ENCODE peak calls at places on chromosomes 6 and 20, in six cellular contexts. W is HepG2, J is A549, M is upper lobe of left lung, L is GM12878, Z is K562. H is an unnamed sample.

GRCh38 chr6:148822819-148823218 is 76.0 kb downstream of the UST start:
- ATAC-seq in W (no peak), L (no peak), Z (no peak), M (no peak), J (no peak), H (no peak)

GRCh38 chr20:47252879-47253307 is 103.6 kb downstream of the ZMYND8 start:
- ATAC-seq in M (no peak), L (no peak), Z (no peak), J (no peak), W (no peak), H (no peak)

GRCh38 chr20:1374246-1374645 is 18.6 kb downstream of the FKBP1A start:
- ATAC-seq in L (no peak), Z (no peak), M (no peak), J (peak; percentile 59), W (peak; percentile 23), H (peak; percentile 43)

GRCh38 chr6:63597142-63598000 is 25.1 kb downstream of the LOC128125822 start:
- ATAC-seq in W (peak; percentile 46), M (no peak), L (peak; percentile 17), J (peak; percentile 78), Z (peak; percentile 5), H (no peak)

GRCh38 chr20:50532231-50532630 is 22.0 kb downstream of the PTPN1 start:
- ATAC-seq in J (no peak), Z (no peak), M (no peak), W (no peak), L (no peak), H (no peak)

GRCh38 chr20:41654884-41655283 is 36.7 kb upstream of the CHD6 start:
- ATAC-seq in J (peak; percentile 58), L (peak; percentile 53), W (peak; percentile 87), M (no peak), Z (peak; percentile 85), H (no peak)

GRCh38 chr6:13526718-13527668 is 39.6 kb upstream of the GFOD1 start:
- ATAC-seq in Z (no peak), L (peak; percentile 91), J (no peak), W (peak; percentile 66), M (peak; percentile 77), H (peak; percentile 60)

GRCh38 chr20:49312661-49313060 is 34.8 kb upstream of the ZNFX1 start:
- ATAC-seq in J (no peak), M (no peak), W (peak; percentile 16), Z (no peak), L (no peak), H (no peak)

GRCh38 chr6:39884696-39885095 is 49.6 kb downstream of the MOCS1 start:
- ATAC-seq in J (no peak), W (no peak), M (no peak), L (no peak), Z (no peak), H (no peak)

GRCh38 chr6:142420822-142421221 is 119.0 kb downstream of the ADGRG6 start:
- ATAC-seq in Z (no peak), M (no peak), W (no peak), L (no peak), J (no peak), H (no peak)

GRCh38 chr6:11598687-11599086 is 61.1 kb downstream of the TMEM170B start:
- ATAC-seq in J (peak; percentile 87), W (peak; percentile 69), L (peak; percentile 52), M (no peak), Z (no peak), H (no peak)

GRCh38 chr6:153058291-153058690 is 55.8 kb upstream of the MTRF1L start:
- ATAC-seq in L (no peak), Z (no peak), M (no peak), J (no peak), W (no peak), H (no peak)

GRCh38 chr6:150266963-150267685 is 101.7 kb upstream of the IYD start:
- ATAC-seq in W (no peak), M (no peak), Z (no peak), J (no peak), L (no peak), H (no peak)

GRCh38 chr6:140858381-140858971 is 1274.2 kb upstream of the GJE1 start:
- ATAC-seq in Z (peak; percentile 47), L (peak; percentile 27), J (no peak), M (no peak), W (no peak), H (no peak)

GRCh38 chr6:108014040-108014439 is 56.0 kb upstream of the SEC63 start:
- ATAC-seq in M (no peak), L (no peak), J (no peak), W (no peak), Z (no peak), H (no peak)

GRCh38 chr6:100176321-100176950 is 182.4 kb upstream of the MCHR2 start:
- ATAC-seq in Z (peak; percentile 93), M (peak; percentile 34), W (peak; percentile 69), L (peak; percentile 49), J (peak; percentile 80), H (no peak)

GRCh38 chr20:33787253-33787891 is 23.8 kb upstream of the CHMP4B start:
- ATAC-seq in Z (no peak), J (no peak), M (no peak), W (no peak), L (no peak), H (no peak)

GRCh38 chr6:81962198-81962597 is 209.7 kb upstream of the TENT5A start:
- ATAC-seq in Z (no peak), M (no peak), J (no peak), W (no peak), L (no peak), H (no peak)

GRCh38 chr6:108119212-108120141 is 44.9 kb upstream of the OSTM1 start:
- ATAC-seq in L (no peak), Z (no peak), J (no peak), M (no peak), W (no peak), H (no peak)

GRCh38 chr6:34190504-34191122 is 44.7 kb upstream of the GRM4 start:
- ATAC-seq in J (no peak), Z (peak; percentile 62), M (no peak), W (peak; percentile 68), L (no peak), H (no peak)

GRCh38 chr6:105075210-105075609 is 104.6 kb downstream of the POPDC3 start:
- ATAC-seq in W (no peak), M (no peak), J (no peak), Z (no peak), L (no peak), H (no peak)

GRCh38 chr6:168194732-168195565 is 115.9 kb upstream of the FRMD1 start:
- ATAC-seq in W (no peak), M (no peak), L (no peak), J (no peak), Z (no peak), H (no peak)

GRCh38 chr6:111648100-111648499 is 42.4 kb upstream of the TRAF3IP2 start:
- ATAC-seq in W (peak; percentile 16), L (no peak), M (no peak), Z (peak; percentile 30), J (no peak), H (no peak)

GRCh38 chr6:117497237-117497636 is 14.8 kb downstream of the DCBLD1 start:
- ATAC-seq in J (no peak), W (no peak), L (no peak), Z (no peak), M (no peak), H (no peak)

GRCh38 chr20:21312813-21313471 is 9.8 kb downstream of the XRN2 start:
- ATAC-seq in M (peak; percentile 76), J (peak; percentile 44), W (peak; percentile 37), L (no peak), Z (peak; percentile 61), H (no peak)

GRCh38 chr6:116370328-116370716 is 425 bp upstream of the DSE start:
- ATAC-seq in M (no peak), J (peak; percentile 61), Z (peak; percentile 78), L (peak; percentile 65), W (peak; percentile 26), H (peak; percentile 40)

GRCh38 chr6:329888-330691 is 37.8 kb downstream of the DUSP22 start:
- ATAC-seq in Z (peak; percentile 82), J (no peak), M (peak; percentile 21), W (peak; percentile 51), L (peak; percentile 39), H (no peak)
- TF ChIP-seq EP300 in Z (no peak), J (no peak), M (no peak), W (no peak), L (peak; percentile 36), H (no peak)

DNA sequence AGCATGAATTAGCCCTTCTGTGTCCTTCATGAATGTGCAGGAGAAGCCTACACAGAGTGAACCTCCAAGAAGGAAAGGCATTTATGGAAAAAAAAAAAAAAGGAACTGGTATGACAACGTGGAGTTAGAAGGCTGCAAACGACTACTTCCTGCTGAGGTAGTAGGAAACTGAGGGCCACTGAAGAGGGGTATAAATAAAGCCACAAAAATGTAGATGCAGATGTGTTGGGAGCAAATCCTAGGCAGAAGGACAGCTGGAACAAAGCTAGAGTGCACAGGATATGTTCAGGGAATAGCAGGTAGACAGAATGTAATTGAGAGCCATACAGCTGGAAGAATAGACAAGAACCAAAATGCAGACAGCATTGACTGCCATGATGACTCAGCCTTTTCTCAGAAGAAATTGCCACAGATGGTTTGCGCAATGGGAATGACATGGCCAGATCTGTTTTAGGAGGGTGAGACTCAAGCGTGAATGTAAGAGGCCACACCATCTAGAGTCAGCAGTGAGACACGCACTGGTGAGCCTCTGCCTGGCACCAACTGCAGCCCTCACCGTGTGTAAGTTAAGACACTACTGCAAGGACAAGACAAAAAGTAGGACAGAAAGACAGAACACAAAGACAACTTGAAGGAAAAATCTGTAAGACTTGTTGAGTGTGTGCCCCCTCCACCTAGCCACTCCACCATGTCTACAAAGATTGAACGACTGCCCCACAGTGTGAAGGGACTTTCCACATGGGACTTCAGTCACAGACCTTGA is 79.8 kb downstream of the KIF13A start:
- ATAC-seq in W (peak; percentile 37), J (peak; percentile 99), Z (peak; percentile 96), L (peak; percentile 52), M (peak; percentile 90), H (peak; percentile 93)
- TF ChIP-seq EP300 in W (no peak), J (peak; percentile 40), Z (peak; percentile 94), L (no peak), M (peak; percentile 78), H (no peak)

DNA sequence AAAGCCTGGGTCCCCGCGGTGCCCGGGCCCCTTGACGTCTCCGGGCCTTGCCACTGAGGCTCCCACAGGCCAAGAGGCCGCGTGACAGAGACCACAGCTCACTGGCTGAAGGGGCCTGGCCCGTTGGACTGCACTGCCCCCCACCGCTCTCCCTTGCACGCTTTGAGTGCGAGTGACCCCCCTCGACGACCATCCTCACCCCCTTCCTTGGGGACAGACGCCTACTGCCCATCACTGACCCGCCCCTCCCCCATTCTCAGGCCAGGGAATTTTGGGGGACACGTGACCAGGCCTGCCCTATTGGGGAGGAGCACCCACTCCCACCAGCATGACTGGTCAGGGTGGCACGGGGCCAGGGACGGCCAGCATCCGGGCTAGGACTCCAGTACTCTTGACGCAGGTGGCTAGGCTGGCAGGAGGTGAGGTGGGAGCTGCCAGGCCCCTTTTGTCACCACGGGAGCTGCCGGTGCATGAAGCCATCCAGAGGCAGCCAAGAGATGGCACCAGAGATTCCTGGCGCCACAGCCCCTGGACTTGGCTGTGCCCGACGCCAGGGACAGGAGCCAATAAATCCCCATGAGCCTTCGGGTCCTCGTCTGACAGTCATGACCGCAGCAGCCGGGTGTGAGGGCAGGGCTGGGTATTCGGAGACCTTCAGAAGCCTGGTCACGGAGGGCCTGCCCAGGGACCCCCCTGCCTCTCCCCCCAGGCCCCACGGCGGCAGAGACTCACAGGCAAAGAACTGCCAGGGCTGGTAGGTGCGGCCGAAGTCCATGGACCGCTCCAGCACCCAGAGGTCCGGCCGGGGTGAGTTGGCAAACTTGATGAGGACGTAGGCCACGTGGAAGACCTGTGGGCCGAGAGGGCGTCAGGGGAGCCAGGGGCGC is 14.5 kb downstream of the LAMA5 start:
- ATAC-seq in L (no peak), W (no peak), Z (no peak), J (peak; percentile 10), M (no peak), H (peak; percentile 74)
- TF ChIP-seq EP300 in L (no peak), W (no peak), Z (no peak), J (no peak), M (no peak), H (no peak)

GRCh38 chr20:23161968-23162696 is 76.0 kb upstream of the CD93 start:
- ATAC-seq in L (peak; percentile 52), W (peak; percentile 10), Z (no peak), M (peak; percentile 89), J (no peak), H (peak; percentile 77)
- TF ChIP-seq EP300 in L (no peak), W (no peak), Z (no peak), M (peak; percentile 98), J (no peak), H (no peak)